ENCODE peak calls at places on chromosome 7, in ten cellular contexts. One of them, this sample, is unnamed.
A peak's percentile ranks its signal among the peaks of the same experiment; 100 is the strongest.

GRCh38 chr7:28103984-28104628 is 76.5 kb downstream of the JAZF1 start:
- DNase-seq in NCI-H2029: no peak
- DNase-seq in activated CD8-positive, alpha-beta memory T cell treated with anti-CD3 and anti-CD28 coated beads, Interleukin-2, amount 50 U/mL, for 48 hours: no peak
- DNase-seq in activated naive CD8-positive, alpha-beta T cell treated with anti-CD3 and anti-CD28 coated beads for 36 hours: no peak
- DNase-seq in activated CD4-positive, alpha-beta T cell treated with anti-CD3 and anti-CD28 coated beads for 48 hours: no peak
- DNase-seq in sciatic nerve: no peak
- DNase-seq in stimulated activated CD8-positive, alpha-beta memory T cell treated with anti-CD3 and anti-CD28 coated beads, Interleukin-2, amount 100 ng/mL, for 48 hours: no peak
- DNase-seq in ELR: peak; percentile 30
- DNase-seq in stromal cell of bone marrow: no peak
- DNase-seq in activated CD8-positive, alpha-beta T cell treated with anti-CD3 and anti-CD28 coated beads, Interleukin-2, amount 10 ng/mL, durations not matched to agents 7 days and 5 days: no peak
- DNase-seq in this sample: no peak

GRCh38 chr7:118573065-118573464 is 348.6 kb downstream of the ANKRD7 start:
- DNase-seq in activated naive CD8-positive, alpha-beta T cell treated with anti-CD3 and anti-CD28 coated beads for 36 hours: no peak
- DNase-seq in activated CD8-positive, alpha-beta T cell treated with anti-CD3 and anti-CD28 coated beads, Interleukin-2, amount 10 ng/mL, durations not matched to agents 7 days and 5 days: no peak
- DNase-seq in sciatic nerve: no peak
- DNase-seq in activated CD4-positive, alpha-beta T cell treated with anti-CD3 and anti-CD28 coated beads for 48 hours: no peak
- DNase-seq in activated CD8-positive, alpha-beta memory T cell treated with anti-CD3 and anti-CD28 coated beads, Interleukin-2, amount 50 U/mL, for 48 hours: no peak
- DNase-seq in stimulated activated CD8-positive, alpha-beta memory T cell treated with anti-CD3 and anti-CD28 coated beads, Interleukin-2, amount 100 ng/mL, for 48 hours: no peak
- DNase-seq in ELR: no peak
- DNase-seq in NCI-H2029: no peak
- DNase-seq in stromal cell of bone marrow: no peak
- DNase-seq in this sample: no peak

GRCh38 chr7:141550694-141551079 is 523 bp upstream of the AGK start:
- DNase-seq in ELR: peak; percentile 17
- DNase-seq in activated CD8-positive, alpha-beta T cell treated with anti-CD3 and anti-CD28 coated beads, Interleukin-2, amount 10 ng/mL, durations not matched to agents 7 days and 5 days: no peak
- DNase-seq in NCI-H2029: no peak
- DNase-seq in stromal cell of bone marrow: no peak
- DNase-seq in sciatic nerve: no peak
- DNase-seq in stimulated activated CD8-positive, alpha-beta memory T cell treated with anti-CD3 and anti-CD28 coated beads, Interleukin-2, amount 100 ng/mL, for 48 hours: no peak
- DNase-seq in activated CD4-positive, alpha-beta T cell treated with anti-CD3 and anti-CD28 coated beads for 48 hours: peak; percentile 12
- DNase-seq in activated CD8-positive, alpha-beta memory T cell treated with anti-CD3 and anti-CD28 coated beads, Interleukin-2, amount 50 U/mL, for 48 hours: peak; percentile 56
- DNase-seq in activated naive CD8-positive, alpha-beta T cell treated with anti-CD3 and anti-CD28 coated beads for 36 hours: peak; percentile 7
- DNase-seq in this sample: no peak

GRCh38 chr7:110317699-110318265 is 773.1 kb upstream of the LRRN3 start:
- DNase-seq in stimulated activated CD8-positive, alpha-beta memory T cell treated with anti-CD3 and anti-CD28 coated beads, Interleukin-2, amount 100 ng/mL, for 48 hours: no peak
- DNase-seq in activated naive CD8-positive, alpha-beta T cell treated with anti-CD3 and anti-CD28 coated beads for 36 hours: no peak
- DNase-seq in stromal cell of bone marrow: no peak
- DNase-seq in activated CD8-positive, alpha-beta T cell treated with anti-CD3 and anti-CD28 coated beads, Interleukin-2, amount 10 ng/mL, durations not matched to agents 7 days and 5 days: no peak
- DNase-seq in activated CD8-positive, alpha-beta memory T cell treated with anti-CD3 and anti-CD28 coated beads, Interleukin-2, amount 50 U/mL, for 48 hours: no peak
- DNase-seq in ELR: peak; percentile 93
- DNase-seq in activated CD4-positive, alpha-beta T cell treated with anti-CD3 and anti-CD28 coated beads for 48 hours: no peak
- DNase-seq in NCI-H2029: no peak
- DNase-seq in sciatic nerve: no peak
- DNase-seq in this sample: peak; percentile 5

GRCh38 chr7:1742555-1743303 is 72.7 kb downstream of the ELFN1 start:
- DNase-seq in activated CD8-positive, alpha-beta T cell treated with anti-CD3 and anti-CD28 coated beads, Interleukin-2, amount 10 ng/mL, durations not matched to agents 7 days and 5 days: peak; percentile 38
- DNase-seq in stimulated activated CD8-positive, alpha-beta memory T cell treated with anti-CD3 and anti-CD28 coated beads, Interleukin-2, amount 100 ng/mL, for 48 hours: no peak
- DNase-seq in ELR: peak; percentile 19
- DNase-seq in activated CD8-positive, alpha-beta memory T cell treated with anti-CD3 and anti-CD28 coated beads, Interleukin-2, amount 50 U/mL, for 48 hours: no peak
- DNase-seq in NCI-H2029: peak; percentile 29
- DNase-seq in activated CD4-positive, alpha-beta T cell treated with anti-CD3 and anti-CD28 coated beads for 48 hours: peak; percentile 30
- DNase-seq in activated naive CD8-positive, alpha-beta T cell treated with anti-CD3 and anti-CD28 coated beads for 36 hours: peak; percentile 25
- DNase-seq in stromal cell of bone marrow: no peak
- DNase-seq in sciatic nerve: peak; percentile 77
- DNase-seq in this sample: peak; percentile 20

GRCh38 chr7:139702811-139703467 is 74.9 kb downstream of the HIPK2 start:
- DNase-seq in activated naive CD8-positive, alpha-beta T cell treated with anti-CD3 and anti-CD28 coated beads for 36 hours: no peak
- DNase-seq in NCI-H2029: no peak
- DNase-seq in activated CD4-positive, alpha-beta T cell treated with anti-CD3 and anti-CD28 coated beads for 48 hours: no peak
- DNase-seq in sciatic nerve: no peak
- DNase-seq in activated CD8-positive, alpha-beta T cell treated with anti-CD3 and anti-CD28 coated beads, Interleukin-2, amount 10 ng/mL, durations not matched to agents 7 days and 5 days: no peak
- DNase-seq in activated CD8-positive, alpha-beta memory T cell treated with anti-CD3 and anti-CD28 coated beads, Interleukin-2, amount 50 U/mL, for 48 hours: no peak
- DNase-seq in stromal cell of bone marrow: no peak
- DNase-seq in stimulated activated CD8-positive, alpha-beta memory T cell treated with anti-CD3 and anti-CD28 coated beads, Interleukin-2, amount 100 ng/mL, for 48 hours: no peak
- DNase-seq in ELR: no peak
- DNase-seq in this sample: no peak

GRCh38 chr7:94195813-94196212 is 191.7 kb upstream of the BET1 start:
- DNase-seq in ELR: peak; percentile 11
- DNase-seq in stimulated activated CD8-positive, alpha-beta memory T cell treated with anti-CD3 and anti-CD28 coated beads, Interleukin-2, amount 100 ng/mL, for 48 hours: no peak
- DNase-seq in activated CD4-positive, alpha-beta T cell treated with anti-CD3 and anti-CD28 coated beads for 48 hours: no peak
- DNase-seq in activated naive CD8-positive, alpha-beta T cell treated with anti-CD3 and anti-CD28 coated beads for 36 hours: no peak
- DNase-seq in sciatic nerve: no peak
- DNase-seq in activated CD8-positive, alpha-beta memory T cell treated with anti-CD3 and anti-CD28 coated beads, Interleukin-2, amount 50 U/mL, for 48 hours: no peak
- DNase-seq in activated CD8-positive, alpha-beta T cell treated with anti-CD3 and anti-CD28 coated beads, Interleukin-2, amount 10 ng/mL, durations not matched to agents 7 days and 5 days: no peak
- DNase-seq in stromal cell of bone marrow: no peak
- DNase-seq in NCI-H2029: no peak
- DNase-seq in this sample: no peak

GRCh38 chr7:96837583-96837982 is 127.9 kb upstream of the SEM1 start:
- DNase-seq in stromal cell of bone marrow: no peak
- DNase-seq in activated CD8-positive, alpha-beta memory T cell treated with anti-CD3 and anti-CD28 coated beads, Interleukin-2, amount 50 U/mL, for 48 hours: no peak
- DNase-seq in activated CD8-positive, alpha-beta T cell treated with anti-CD3 and anti-CD28 coated beads, Interleukin-2, amount 10 ng/mL, durations not matched to agents 7 days and 5 days: peak; percentile 81
- DNase-seq in stimulated activated CD8-positive, alpha-beta memory T cell treated with anti-CD3 and anti-CD28 coated beads, Interleukin-2, amount 100 ng/mL, for 48 hours: no peak
- DNase-seq in NCI-H2029: no peak
- DNase-seq in sciatic nerve: no peak
- DNase-seq in ELR: no peak
- DNase-seq in activated naive CD8-positive, alpha-beta T cell treated with anti-CD3 and anti-CD28 coated beads for 36 hours: peak; percentile 38
- DNase-seq in activated CD4-positive, alpha-beta T cell treated with anti-CD3 and anti-CD28 coated beads for 48 hours: peak; percentile 13
- DNase-seq in this sample: no peak

GRCh38 chr7:94043299-94043698 is 39.1 kb upstream of the BET1 start:
- DNase-seq in activated CD8-positive, alpha-beta T cell treated with anti-CD3 and anti-CD28 coated beads, Interleukin-2, amount 10 ng/mL, durations not matched to agents 7 days and 5 days: no peak
- DNase-seq in activated naive CD8-positive, alpha-beta T cell treated with anti-CD3 and anti-CD28 coated beads for 36 hours: no peak
- DNase-seq in sciatic nerve: no peak
- DNase-seq in activated CD4-positive, alpha-beta T cell treated with anti-CD3 and anti-CD28 coated beads for 48 hours: no peak
- DNase-seq in ELR: peak; percentile 84
- DNase-seq in activated CD8-positive, alpha-beta memory T cell treated with anti-CD3 and anti-CD28 coated beads, Interleukin-2, amount 50 U/mL, for 48 hours: no peak
- DNase-seq in stromal cell of bone marrow: peak; percentile 71
- DNase-seq in stimulated activated CD8-positive, alpha-beta memory T cell treated with anti-CD3 and anti-CD28 coated beads, Interleukin-2, amount 100 ng/mL, for 48 hours: no peak
- DNase-seq in NCI-H2029: no peak
- DNase-seq in this sample: no peak

GRCh38 chr7:43942997-43943701 is 16.9 kb downstream of the UBE2D4 start:
- DNase-seq in activated naive CD8-positive, alpha-beta T cell treated with anti-CD3 and anti-CD28 coated beads for 36 hours: no peak
- DNase-seq in activated CD4-positive, alpha-beta T cell treated with anti-CD3 and anti-CD28 coated beads for 48 hours: no peak
- DNase-seq in activated CD8-positive, alpha-beta memory T cell treated with anti-CD3 and anti-CD28 coated beads, Interleukin-2, amount 50 U/mL, for 48 hours: no peak
- DNase-seq in stromal cell of bone marrow: no peak
- DNase-seq in stimulated activated CD8-positive, alpha-beta memory T cell treated with anti-CD3 and anti-CD28 coated beads, Interleukin-2, amount 100 ng/mL, for 48 hours: no peak
- DNase-seq in ELR: peak; percentile 23
- DNase-seq in NCI-H2029: no peak
- DNase-seq in activated CD8-positive, alpha-beta T cell treated with anti-CD3 and anti-CD28 coated beads, Interleukin-2, amount 10 ng/mL, durations not matched to agents 7 days and 5 days: no peak
- DNase-seq in sciatic nerve: no peak
- DNase-seq in this sample: no peak

GRCh38 chr7:31744294-31744874 is 57.4 kb downstream of the PPP1R17 start:
- DNase-seq in sciatic nerve: peak; percentile 77
- DNase-seq in NCI-H2029: peak; percentile 34
- DNase-seq in ELR: peak; percentile 78
- DNase-seq in activated CD8-positive, alpha-beta memory T cell treated with anti-CD3 and anti-CD28 coated beads, Interleukin-2, amount 50 U/mL, for 48 hours: peak; percentile 54
- DNase-seq in activated naive CD8-positive, alpha-beta T cell treated with anti-CD3 and anti-CD28 coated beads for 36 hours: peak; percentile 41
- DNase-seq in activated CD4-positive, alpha-beta T cell treated with anti-CD3 and anti-CD28 coated beads for 48 hours: peak; percentile 59
- DNase-seq in activated CD8-positive, alpha-beta T cell treated with anti-CD3 and anti-CD28 coated beads, Interleukin-2, amount 10 ng/mL, durations not matched to agents 7 days and 5 days: peak; percentile 58
- DNase-seq in stromal cell of bone marrow: peak; percentile 48
- DNase-seq in stimulated activated CD8-positive, alpha-beta memory T cell treated with anti-CD3 and anti-CD28 coated beads, Interleukin-2, amount 100 ng/mL, for 48 hours: peak; percentile 23
- DNase-seq in this sample: peak; percentile 27

GRCh38 chr7:128705891-128706333 is 33.2 kb upstream of the CALU start:
- DNase-seq in sciatic nerve: no peak
- DNase-seq in activated CD8-positive, alpha-beta memory T cell treated with anti-CD3 and anti-CD28 coated beads, Interleukin-2, amount 50 U/mL, for 48 hours: no peak
- DNase-seq in activated naive CD8-positive, alpha-beta T cell treated with anti-CD3 and anti-CD28 coated beads for 36 hours: no peak
- DNase-seq in stimulated activated CD8-positive, alpha-beta memory T cell treated with anti-CD3 and anti-CD28 coated beads, Interleukin-2, amount 100 ng/mL, for 48 hours: no peak
- DNase-seq in activated CD4-positive, alpha-beta T cell treated with anti-CD3 and anti-CD28 coated beads for 48 hours: no peak
- DNase-seq in NCI-H2029: no peak
- DNase-seq in ELR: peak; percentile 50
- DNase-seq in activated CD8-positive, alpha-beta T cell treated with anti-CD3 and anti-CD28 coated beads, Interleukin-2, amount 10 ng/mL, durations not matched to agents 7 days and 5 days: no peak
- DNase-seq in stromal cell of bone marrow: no peak
- DNase-seq in this sample: no peak

GRCh38 chr7:151559557-151560183 is 40.0 kb upstream of the RHEB start:
- DNase-seq in activated CD8-positive, alpha-beta T cell treated with anti-CD3 and anti-CD28 coated beads, Interleukin-2, amount 10 ng/mL, durations not matched to agents 7 days and 5 days: no peak
- DNase-seq in stimulated activated CD8-positive, alpha-beta memory T cell treated with anti-CD3 and anti-CD28 coated beads, Interleukin-2, amount 100 ng/mL, for 48 hours: no peak
- DNase-seq in NCI-H2029: no peak
- DNase-seq in activated CD8-positive, alpha-beta memory T cell treated with anti-CD3 and anti-CD28 coated beads, Interleukin-2, amount 50 U/mL, for 48 hours: no peak
- DNase-seq in activated naive CD8-positive, alpha-beta T cell treated with anti-CD3 and anti-CD28 coated beads for 36 hours: no peak
- DNase-seq in sciatic nerve: no peak
- DNase-seq in stromal cell of bone marrow: no peak
- DNase-seq in ELR: no peak
- DNase-seq in activated CD4-positive, alpha-beta T cell treated with anti-CD3 and anti-CD28 coated beads for 48 hours: no peak
- DNase-seq in this sample: no peak